ENCODE peak calls at places on chromosomes 7 and 10, in seven cellular contexts. I is psoas muscle, U is upper lobe of right lung, F is RWPE2, H is lower lobe of right lung, D is body of pancreas, V is kidney. J is an unnamed sample.
A peak's percentile ranks its signal among the peaks of the same experiment; 100 is the strongest.

GRCh38 chr7:44286182-44286617 is 39.2 kb downstream of the CAMK2B start:
- DNase-seq in D (peak; percentile 6), U (peak; percentile 38), H (no peak), V (no peak), F (peak; percentile 49), I (peak; percentile 51), J (peak; percentile 3)

GRCh38 chr10:132158122-132158741 is 28.5 kb upstream of the DPYSL4 start:
- DNase-seq in U (no peak), F (no peak), H (no peak), D (no peak), V (peak; percentile 37), I (peak; percentile 5), J (no peak)

GRCh38 chr10:100447648-100448047 is 15.2 kb upstream of the WNT8B start:
- DNase-seq in F (no peak), V (no peak), H (no peak), D (no peak), U (no peak), I (no peak), J (no peak)

GRCh38 chr7:94396606-94397005 is 1.9 kb downstream of the COL1A2 start:
- DNase-seq in V (no peak), H (no peak), D (no peak), U (no peak), I (no peak), F (no peak), J (no peak)

GRCh38 chr10:27383595-27384542 is 120.2 kb upstream of the RAB18 start:
- DNase-seq in V (no peak), D (no peak), I (no peak), F (no peak), H (no peak), U (no peak), J (no peak)

GRCh38 chr10:58511765-58512469 is 755 bp upstream of the BICC1 start:
- DNase-seq in U (no peak), D (no peak), V (peak; percentile 80), H (no peak), I (peak; percentile 28), F (no peak), J (no peak)

GRCh38 chr7:2719007-2719406 is 31.0 kb downstream of the AMZ1 start:
- DNase-seq in F (no peak), I (no peak), D (peak; percentile 29), H (no peak), U (no peak), V (no peak), J (peak; percentile 60)

GRCh38 chr10:126839094-126839761 is 66.0 kb upstream of the DOCK1 start:
- DNase-seq in H (peak; percentile 63), V (peak; percentile 90), D (peak; percentile 58), U (no peak), F (no peak), I (no peak), J (no peak)

GRCh38 chr10:49393757-49394156 is 2.1 kb downstream of the DRGX start:
- DNase-seq in D (no peak), I (no peak), F (no peak), H (no peak), U (no peak), V (no peak), J (no peak)

GRCh38 chr10:116826803-116827202 is 22.5 kb upstream of the ENO4 start:
- DNase-seq in U (no peak), V (no peak), H (no peak), D (no peak), F (no peak), I (no peak), J (no peak)

GRCh38 chr10:102674566-102674965 is 30.3 kb downstream of the TRIM8 start:
- DNase-seq in H (no peak), F (no peak), D (no peak), V (no peak), I (no peak), U (no peak), J (no peak)

GRCh38 chr7:13829914-13830603 is 159.4 kb downstream of the ETV1 start:
- DNase-seq in U (no peak), D (no peak), H (no peak), V (no peak), F (no peak), I (no peak), J (no peak)

GRCh38 chr7:1940402-1940786 is 270.3 kb downstream of the ELFN1 start:
- DNase-seq in F (no peak), I (peak; percentile 56), V (peak; percentile 89), H (peak; percentile 90), U (peak; percentile 92), D (no peak), J (peak; percentile 83)

GRCh38 chr7:96300487-96300886 is 21.4 kb downstream of the SLC25A13 start:
- DNase-seq in V (no peak), H (no peak), I (no peak), D (no peak), U (no peak), F (no peak), J (no peak)

GRCh38 chr7:30171753-30172447 is 37.1 kb downstream of the MTURN start:
- DNase-seq in V (no peak), I (no peak), H (no peak), D (no peak), F (no peak), U (no peak), J (no peak)

GRCh38 chr7:98097042-98097645 is 9.5 kb upstream of the LMTK2 start:
- DNase-seq in U (no peak), I (no peak), D (no peak), V (no peak), F (no peak), H (no peak), J (no peak)

GRCh38 chr7:131110294-131111080 is 217.2 kb upstream of the MKLN1 start:
- DNase-seq in H (no peak), I (no peak), V (no peak), U (no peak), D (no peak), F (no peak), J (no peak)

GRCh38 chr7:123208793-123209192 is 9.0 kb upstream of the SLC13A1 start:
- DNase-seq in I (no peak), F (no peak), H (no peak), U (no peak), D (no peak), V (no peak), J (no peak)

GRCh38 chr7:152761116-152761748 is 1.7 kb downstream of the ACTR3B start:
- DNase-seq in H (no peak), F (no peak), I (no peak), V (no peak), D (no peak), U (no peak), J (no peak)

GRCh38 chr10:5692476-5693358 is 8.1 kb downstream of the TASOR2 start:
- DNase-seq in U (peak; percentile 78), D (peak; percentile 40), V (peak; percentile 79), F (peak; percentile 52), I (peak; percentile 30), H (peak; percentile 78), J (peak; percentile 62)

DNA sequence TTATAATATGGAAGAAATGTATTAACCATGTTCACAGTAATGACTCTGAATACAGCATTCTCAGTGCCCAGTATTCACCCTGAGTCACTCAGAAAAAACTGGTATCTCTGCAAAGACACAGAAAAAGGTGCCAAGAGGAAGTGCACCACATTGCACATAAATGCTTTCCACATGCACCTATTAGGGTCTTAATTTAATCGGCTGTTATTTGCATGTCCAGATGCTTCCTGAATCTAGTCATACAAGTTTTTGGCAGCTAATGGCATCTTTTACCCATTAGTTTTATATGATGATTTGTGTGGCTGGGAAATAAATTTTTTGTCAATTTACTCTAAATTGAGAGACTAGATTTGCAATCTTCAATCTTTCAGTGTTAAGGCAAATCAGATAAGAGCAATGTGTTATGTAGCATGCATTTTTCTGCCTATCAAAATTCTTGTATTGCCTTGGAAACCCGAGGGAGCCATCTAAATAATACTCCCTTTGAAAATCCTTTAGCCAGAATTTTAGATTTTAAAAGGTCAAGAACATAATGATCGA is 58.2 kb downstream of the ZNF680 start:
- DNase-seq in D (no peak), V (no peak), U (no peak), I (no peak), H (no peak), F (no peak), J (no peak)
- H3K9me3 ChIP-seq in D (no peaks in the 10 kb centered on the region), V (peaks cover 14% of the 10 kb centered on the region), U (peaks cover 39% of the 10 kb centered on the region), I (peaks cover 7% of the 10 kb centered on the region), H (peaks cover 83% of the 10 kb centered on the region), F (peaks cover 13% of the 10 kb centered on the region), J (peaks cover 15% of the 10 kb centered on the region)

DNA sequence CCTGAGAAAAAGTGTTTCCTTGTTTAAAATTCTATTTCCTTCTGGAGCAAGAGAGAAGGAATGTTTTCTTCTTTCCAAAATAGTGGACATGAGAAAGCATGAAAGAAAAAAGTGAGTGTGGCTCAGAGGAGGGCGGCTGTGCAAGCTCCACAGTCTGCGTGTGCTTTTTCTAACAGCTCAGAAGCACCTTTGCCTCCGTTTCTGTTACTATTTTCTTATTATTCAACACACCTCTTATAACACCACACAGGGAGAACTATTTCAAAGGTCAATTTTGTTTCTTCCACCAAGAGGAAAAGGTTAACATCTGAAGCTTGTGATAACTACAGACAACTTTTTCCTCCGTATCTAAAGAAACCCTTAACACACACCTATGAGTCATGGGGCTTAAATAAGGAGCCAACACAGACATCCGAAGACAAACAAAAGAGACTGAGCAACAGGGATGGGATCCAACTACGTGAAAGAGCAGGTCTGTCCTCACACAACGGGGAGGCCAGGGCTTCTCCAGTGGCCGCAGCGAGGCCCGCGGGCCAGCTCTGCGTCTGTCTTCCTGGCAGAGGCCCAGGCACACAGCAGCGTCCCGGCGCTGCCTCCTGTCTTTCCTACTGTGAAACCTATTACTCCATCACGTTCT is 36.2 kb upstream of the NCAPG2 start:
- DNase-seq in U (no peak), V (no peak), D (no peak), I (peak; percentile 36), F (no peak), H (no peak), J (no peak)
- H3K9me3 ChIP-seq in U (no peaks in the 10 kb centered on the region), V (no peaks in the 10 kb centered on the region), D (no peaks in the 10 kb centered on the region), I (no peaks in the 10 kb centered on the region), F (no peaks in the 10 kb centered on the region), H (no peaks in the 10 kb centered on the region), J (no peaks in the 10 kb centered on the region)

GRCh38 chr7:42549866-42550485 is 313.0 kb upstream of the GLI3 start:
- DNase-seq in U (no peak), H (no peak), F (no peak), V (no peak), I (no peak), D (no peak), J (no peak)
- H3K9me3 ChIP-seq in U (no peaks in the 10 kb centered on the region), H (peaks cover 6% of the 10 kb centered on the region), F (peaks cover 11% of the 10 kb centered on the region), V (peaks cover 12% of the 10 kb centered on the region), I (no peaks in the 10 kb centered on the region), D (no peaks in the 10 kb centered on the region), J (no peaks in the 10 kb centered on the region)

DNA sequence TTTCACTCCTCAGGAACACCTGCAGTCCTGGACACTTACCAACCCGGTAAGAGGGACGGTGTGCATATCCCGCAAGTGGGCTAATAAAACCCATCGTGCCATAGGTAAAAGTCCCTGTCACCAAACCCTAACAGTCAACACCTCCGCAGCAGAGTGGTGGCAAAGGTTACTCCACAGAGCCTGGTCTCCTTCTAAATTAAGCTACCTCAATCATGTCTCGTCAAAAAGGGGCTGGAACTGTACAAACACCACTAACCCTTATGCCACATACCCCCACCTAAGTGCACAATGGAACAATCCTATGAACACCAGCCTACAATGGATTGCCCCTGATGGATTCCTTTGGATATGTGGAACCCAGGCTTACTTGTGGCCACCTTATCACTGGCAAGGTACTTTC is 9.6 kb upstream of the AKR1B1 start:
- DNase-seq in D (no peak), H (no peak), U (no peak), I (no peak), V (no peak), F (no peak), J (no peak)
- H3K9me3 ChIP-seq in D (no peaks in the 10 kb centered on the region), H (peaks cover 5% of the 10 kb centered on the region), U (no peaks in the 10 kb centered on the region), I (peaks cover 12% of the 10 kb centered on the region), V (no peaks in the 10 kb centered on the region), F (peaks cover 12% of the 10 kb centered on the region), J (no peaks in the 10 kb centered on the region)